ENCODE peak calls at places on chromosomes 11 and 22, in seven cellular contexts. J, B, S, R, V, A and M are unnamed samples.

GRCh38 chr11:62402226-62402625 is 16.6 kb upstream of the SCGB1A1 start:
- DNase-seq in R (no peak), V (no peak), J (no peak), A (peak), B (peak), S (no peak), M (no peak)

GRCh38 chr22:50507991-50508884 is at the start of gene NCAPH2:
- DNase-seq in B (peak), J (peak), A (peak), S (peak), R (peak), V (peak), M (peak)

GRCh38 chr11:117407016-117407415 is 79.4 kb downstream of the CEP164 start:
- DNase-seq in V (no peak), B (no peak), J (no peak), A (no peak), R (no peak), S (no peak), M (no peak)

GRCh38 chr11:95248666-95249467 is 17.9 kb upstream of the SESN3 start:
- DNase-seq in B (no peak), V (no peak), S (no peak), R (peak), J (no peak), A (no peak), M (no peak)

GRCh38 chr11:68469122-68469521 is 8.6 kb downstream of the PPP6R3 start:
- DNase-seq in V (no peak), B (no peak), J (no peak), S (peak), R (no peak), A (no peak), M (no peak)

GRCh38 chr11:33773399-33774355 is 643 bp downstream of the FBXO3 start:
- DNase-seq in A (no peak), J (no peak), R (peak), V (no peak), B (no peak), S (peak), M (no peak)

GRCh38 chr22:31561238-31561887 is 65.0 kb downstream of the SFI1 start:
- DNase-seq in A (peak), S (peak), J (peak), B (peak), R (peak), V (peak), M (no peak)

GRCh38 chr11:17479284-17480214 is 2.9 kb upstream of the ABCC8 start:
- DNase-seq in J (peak), A (no peak), R (no peak), V (peak), B (no peak), S (no peak), M (no peak)

GRCh38 chr11:59668188-59668949 is 468 bp downstream of the PATL1 start:
- DNase-seq in J (peak), V (peak), R (no peak), B (peak), A (peak), S (peak), M (no peak)

GRCh38 chr11:46710821-46711269 is 8.2 kb upstream of the F2 start:
- DNase-seq in B (peak), V (peak), S (peak), J (no peak), R (no peak), A (peak), M (no peak)

GRCh38 chr11:87430821-87431220 is 393.1 kb downstream of the TMEM135 start:
- DNase-seq in S (no peak), J (no peak), R (no peak), A (no peak), V (no peak), B (no peak), M (no peak)

GRCh38 chr11:122642472-122642922 is 13.0 kb upstream of the UBASH3B start:
- DNase-seq in J (no peak), R (no peak), A (peak), V (peak), S (peak), B (no peak), M (no peak)

GRCh38 chr22:26321469-26321913 is 107.6 kb upstream of the ASPHD2 start:
- DNase-seq in S (peak), J (no peak), B (no peak), V (peak), A (peak), R (no peak), M (no peak)

GRCh38 chr11:67409781-67410368 is 5.6 kb upstream of the CARNS1 start:
- DNase-seq in R (peak), S (no peak), A (no peak), B (no peak), V (peak), J (no peak), M (no peak)
- H3K4me3 ChIP-seq in R (peak), S (no peak), A (no peak), B (no peak), V (no peak), J (no peak), M (no peak)

DNA sequence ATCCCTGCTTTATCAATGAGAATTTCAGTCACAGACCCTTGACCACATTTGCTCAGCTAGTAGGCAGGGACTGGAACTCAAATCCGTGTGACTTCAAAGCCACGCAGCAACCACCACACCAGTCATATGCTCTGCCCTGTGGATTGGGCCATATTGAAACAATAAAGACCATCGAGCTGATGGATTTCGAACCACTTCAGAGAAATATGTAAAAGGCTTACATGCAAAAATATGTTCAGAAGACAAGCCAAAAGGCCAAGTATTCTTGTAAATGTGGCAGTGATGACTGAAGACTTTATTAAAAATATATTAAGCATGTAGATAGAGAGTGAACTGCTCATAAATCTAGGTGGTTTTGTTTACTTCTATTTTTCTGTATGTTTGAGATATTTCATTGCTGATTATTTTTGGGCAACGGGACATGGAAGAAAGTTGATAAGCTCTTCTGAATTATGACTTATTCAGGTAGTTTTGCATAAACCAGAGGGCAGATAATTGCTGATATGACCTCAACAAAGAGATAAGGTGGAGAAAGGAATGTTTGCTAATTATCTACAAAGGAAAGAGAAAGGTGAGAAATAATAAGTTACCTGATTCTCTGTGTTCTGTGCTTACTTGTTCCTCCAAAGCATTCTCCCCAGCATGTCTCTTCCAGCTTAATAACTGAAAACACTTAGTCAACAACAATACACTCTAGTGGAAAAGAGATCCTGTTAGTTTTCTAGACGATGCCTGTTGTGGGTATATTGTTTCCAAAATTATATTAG is 99.4 kb downstream of the PDHX start:
- DNase-seq in R (no peak), S (no peak), V (no peak), J (no peak), A (peak), B (no peak), M (no peak)
- H3K4me3 ChIP-seq in R (no peak), S (no peak), V (no peak), J (no peak), A (no peak), B (no peak), M (no peak)

GRCh38 chr11:65789230-65790103 is 2.6 kb downstream of the OVOL1 start:
- DNase-seq in J (no peak), B (no peak), V (no peak), S (no peak), A (no peak), R (no peak), M (no peak)

GRCh38 chr11:65788801-65789200 is 1.9 kb downstream of the OVOL1 start:
- DNase-seq in R (no peak), S (no peak), A (no peak), J (no peak), V (no peak), B (no peak), M (no peak)

GRCh38 chr11:65786786-65787636 is at the start of gene OVOL1:
- DNase-seq in S (no peak), R (no peak), V (peak), A (no peak), B (no peak), J (no peak), M (no peak)

GRCh38 chr11:65786008-65786785 is 666 bp upstream of the OVOL1 start:
- DNase-seq in V (peak), B (no peak), J (no peak), R (no peak), S (no peak), A (no peak), M (no peak)

DNA sequence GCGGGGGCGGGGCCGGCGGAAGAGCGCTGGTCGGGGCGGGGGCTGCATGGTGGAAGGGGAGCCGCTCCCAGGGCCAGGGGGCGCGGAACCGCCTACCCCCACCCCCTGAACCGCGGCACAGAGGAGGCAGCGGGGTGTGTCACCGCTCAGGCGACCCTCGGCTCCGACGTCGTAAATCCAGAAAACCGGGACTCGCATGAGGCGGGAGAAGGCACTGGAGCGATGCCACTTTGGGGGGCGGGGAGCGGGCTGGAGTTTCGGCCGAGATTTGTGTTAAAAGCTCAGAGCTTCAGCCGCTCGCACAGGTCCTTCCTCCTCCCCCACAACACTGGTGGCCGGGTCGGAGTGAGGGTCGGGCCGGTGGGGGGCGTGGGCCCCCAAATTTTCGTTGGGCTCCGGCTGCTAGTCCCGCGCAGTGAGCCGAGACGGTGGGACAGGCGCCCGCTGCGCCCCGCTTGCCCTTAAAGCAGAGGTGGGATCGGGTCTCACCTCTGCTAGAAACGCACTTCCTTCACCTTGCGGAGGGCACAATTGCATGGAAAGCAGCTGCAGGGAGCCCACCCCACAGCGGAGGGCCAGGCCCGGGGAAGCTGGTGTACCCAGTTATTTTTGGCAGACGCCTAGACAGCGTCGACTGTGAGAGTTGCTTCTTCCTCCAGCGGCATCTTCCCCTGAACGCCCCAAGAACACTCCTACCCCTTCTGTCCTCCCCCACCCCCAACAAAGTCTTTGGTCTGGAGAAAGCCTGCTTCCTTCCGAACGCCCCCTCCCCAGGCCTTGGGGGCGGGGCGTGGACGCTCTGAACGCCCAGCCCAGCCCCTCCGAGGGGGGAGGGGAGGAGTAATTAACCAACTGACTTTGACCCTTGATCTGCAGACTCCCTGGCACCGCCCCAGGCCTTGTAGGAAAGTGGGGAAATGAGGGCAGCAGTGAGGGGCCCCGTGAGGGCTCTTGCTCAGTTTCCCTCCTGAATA is 1.1 kb downstream of the OVOL1 start:
- DNase-seq in R (peak), S (no peak), J (no peak), B (no peak), A (no peak), V (peak), M (no peak)
- H3K4me3 ChIP-seq in R (peak), S (no peak), J (no peak), B (no peak), A (no peak), V (peak), M (peak)

GRCh38 chr11:26283852-26284421 is 48.0 kb upstream of the ANO3 start:
- DNase-seq in R (no peak), V (no peak), S (no peak), J (no peak), A (no peak), B (no peak), M (no peak)
- H3K4me3 ChIP-seq in R (peak), V (no peak), S (no peak), J (no peak), A (peak), B (no peak), M (peak)

DNA sequence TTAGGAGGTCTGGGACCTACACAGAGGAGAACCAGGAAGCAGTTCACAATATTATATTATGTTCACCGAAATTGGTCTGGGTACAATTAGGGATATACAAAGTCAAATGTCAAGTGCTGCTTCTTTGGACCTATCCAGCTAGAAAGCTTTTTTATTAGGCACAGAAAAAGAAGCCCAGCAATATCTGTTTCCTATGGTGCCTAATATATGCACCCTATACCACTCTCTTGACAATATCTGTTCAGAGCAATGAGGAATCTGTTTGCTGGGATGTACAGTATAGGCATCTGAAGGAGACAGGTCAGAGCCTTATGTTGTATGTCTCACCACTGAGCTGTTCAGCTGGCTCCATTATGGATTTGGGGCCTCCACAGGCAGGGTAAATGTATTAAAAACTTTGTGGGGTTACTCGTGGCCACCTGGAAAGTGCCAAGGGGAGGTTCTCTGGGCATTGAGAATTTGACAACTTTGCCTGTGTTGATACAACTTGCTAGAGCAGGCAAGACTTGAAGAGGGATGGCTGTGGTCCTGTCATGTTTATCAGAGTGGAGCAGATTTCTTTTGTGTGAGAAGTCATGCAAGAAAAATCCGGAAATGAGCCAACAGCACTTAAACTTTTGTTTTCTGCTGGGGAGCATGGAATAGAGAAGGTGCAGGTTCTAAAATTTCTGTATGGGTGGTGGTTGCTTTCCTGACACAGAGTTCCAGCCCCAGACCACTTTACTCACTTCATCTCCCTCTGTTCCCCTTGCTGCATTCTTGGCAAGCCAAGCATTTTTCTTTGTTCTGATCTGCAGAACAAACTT is 10.1 kb downstream of the STIM1 start:
- DNase-seq in R (peak), S (peak), A (peak), V (no peak), J (no peak), B (no peak), M (no peak)
- H3K4me3 ChIP-seq in R (peak), S (no peak), A (no peak), V (no peak), J (no peak), B (no peak), M (no peak)

GRCh38 chr22:39244073-39244495 is 698 bp downstream of the PDGFB start:
- DNase-seq in S (no peak), A (no peak), J (no peak), V (no peak), B (no peak), R (no peak), M (no peak)
- H3K4me3 ChIP-seq in S (peak), A (peak), J (peak), V (peak), B (peak), R (no peak), M (peak)

GRCh38 chr11:407651-408080 is 7.1 kb downstream of the SIGIRR start:
- DNase-seq in V (no peak), A (no peak), J (no peak), S (no peak), R (no peak), B (no peak), M (no peak)
- H3K4me3 ChIP-seq in V (no peak), A (no peak), J (no peak), S (no peak), R (no peak), B (no peak), M (peak)

GRCh38 chr22:19579113-19579811 is 55.1 kb upstream of the CLDN5 start:
- DNase-seq in J (no peak), S (no peak), B (no peak), R (peak), A (no peak), V (no peak), M (no peak)

GRCh38 chr22:19579880-19580279 is 55.7 kb upstream of the CLDN5 start:
- DNase-seq in S (no peak), B (peak), R (peak), V (no peak), J (no peak), A (no peak), M (no peak)

GRCh38 chr22:19580291-19580890 is 56.2 kb upstream of the CLDN5 start:
- DNase-seq in B (no peak), R (no peak), J (no peak), A (no peak), S (no peak), V (no peak), M (no peak)

GRCh38 chr22:19578180-19579004 is 54.2 kb upstream of the CLDN5 start:
- DNase-seq in S (no peak), A (no peak), J (no peak), B (no peak), V (no peak), R (no peak), M (no peak)

DNA sequence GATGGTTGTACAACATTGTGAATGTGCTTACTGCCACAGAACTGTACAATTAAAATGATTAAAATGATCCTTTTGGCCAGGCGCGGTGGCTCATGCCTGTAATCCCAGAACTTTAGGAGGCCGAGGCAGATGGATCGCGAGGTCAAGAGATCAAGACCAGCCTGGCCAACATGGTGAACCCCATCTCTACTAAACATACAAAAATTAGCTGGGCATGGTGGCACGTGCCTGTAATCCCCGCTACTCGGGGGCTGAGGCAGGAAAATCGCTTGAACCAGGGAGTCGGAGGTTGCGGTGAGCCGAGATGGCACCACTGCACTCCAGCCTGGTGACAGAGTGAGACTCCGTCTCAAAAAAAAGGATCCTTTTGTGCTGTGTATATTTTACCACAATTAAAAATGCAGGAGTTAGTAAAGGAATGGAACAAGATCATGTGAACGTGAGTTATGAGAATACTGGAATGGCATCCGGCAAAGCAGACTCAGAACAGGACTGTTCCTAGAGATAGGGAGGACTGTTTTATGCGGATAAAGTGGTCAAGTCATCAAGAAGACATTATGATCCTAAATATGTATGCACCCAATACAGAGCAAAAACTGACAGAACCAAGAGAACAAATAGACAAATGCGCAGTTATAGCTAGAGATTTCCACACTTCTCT is 58.0 kb upstream of the CLDN5 start:
- DNase-seq in J (no peak), R (no peak), A (no peak), S (no peak), B (no peak), V (no peak), M (no peak)
- H3K4me3 ChIP-seq in J (no peak), R (no peak), A (no peak), S (no peak), B (no peak), V (no peak), M (no peak)